ENCODE peak calls at places on chromosomes 6 and 20, in seven cellular contexts. W is lung microvascular endothelial cell; T is activated CD8-positive, alpha-beta memory T cell treated with anti-CD3 and anti-CD28 coated beads, Interleukin-2, amount 50 U/mL, for 48 hours; Q is lung; N is HS-5; J is stimulated activated CD4-positive, alpha-beta T cell treated with anti-CD3 and anti-CD28 coated beads, Interleukin-2, amount 100 ng/mL, for 24 hours; O is Right ventricle myocardium inferior. S is an unnamed sample.

GRCh38 chr20:63177785-63178444 is 38.0 kb downstream of the YTHDF1 start:
- DNase-seq in W (no peak), T (peak), Q (no peak), N (no peak), J (peak), O (no peak), S (no peak)

GRCh38 chr6:169310983-169311382 is 57.3 kb upstream of the THBS2 start:
- DNase-seq in W (no peak), T (no peak), Q (no peak), N (no peak), J (no peak), O (no peak), S (no peak)

GRCh38 chr6:9789201-9789600 is 625.7 kb downstream of the TFAP2A start:
- DNase-seq in W (no peak), T (no peak), Q (no peak), N (peak), J (no peak), O (no peak), S (no peak)

GRCh38 chr20:57484772-57485171 is 40.2 kb downstream of the CTCFL start:
- DNase-seq in W (no peak), T (peak), Q (no peak), N (no peak), J (no peak), O (no peak), S (no peak)

GRCh38 chr6:37265876-37266275 is 7.9 kb upstream of the TMEM217 start:
- DNase-seq in W (no peak), T (no peak), Q (no peak), N (no peak), J (no peak), O (no peak), S (no peak)

GRCh38 chr6:16227605-16228004 is 10.8 kb upstream of the GMPR start:
- DNase-seq in W (no peak), T (no peak), Q (no peak), N (no peak), J (no peak), O (no peak), S (no peak)

GRCh38 chr6:69421270-69421669 is 375.5 kb downstream of the LMBRD1 start:
- DNase-seq in W (no peak), T (no peak), Q (no peak), N (no peak), J (no peak), O (no peak), S (no peak)

GRCh38 chr6:33613146-33613793 is 7.9 kb upstream of the ITPR3 start:
- DNase-seq in W (no peak), T (no peak), Q (no peak), N (no peak), J (no peak), O (no peak), S (no peak)

GRCh38 chr6:15378864-15379263 is 133.0 kb downstream of the JARID2 start:
- DNase-seq in W (no peak), T (no peak), Q (no peak), N (no peak), J (no peak), O (no peak), S (no peak)

GRCh38 chr6:135025775-135026174 is 28.8 kb downstream of the HBS1L start:
- DNase-seq in W (no peak), T (no peak), Q (no peak), N (no peak), J (no peak), O (no peak), S (no peak)

GRCh38 chr6:82953871-82954270 is 111.8 kb downstream of the UBE3D start:
- DNase-seq in W (no peak), T (no peak), Q (no peak), N (no peak), J (no peak), O (no peak), S (no peak)

GRCh38 chr6:166996406-166996805 is 2.8 kb upstream of the CEP43 start:
- DNase-seq in W (no peak), T (no peak), Q (no peak), N (no peak), J (no peak), O (no peak), S (no peak)

GRCh38 chr6:2784061-2784460 is 18.9 kb downstream of the WRNIP1 start:
- DNase-seq in W (peak), T (no peak), Q (no peak), N (no peak), J (no peak), O (no peak), S (no peak)

GRCh38 chr6:136437246-136437645 is 113.0 kb downstream of the MAP7 start:
- DNase-seq in W (no peak), T (no peak), Q (no peak), N (no peak), J (no peak), O (no peak), S (no peak)

GRCh38 chr6:88815491-88815890 is 147.9 kb downstream of the RNGTT start:
- DNase-seq in W (peak), T (no peak), Q (no peak), N (no peak), J (no peak), O (no peak), S (no peak)

GRCh38 chr6:158766621-158767435 is 52.3 kb downstream of the EZR start:
- DNase-seq in W (no peak), T (no peak), Q (no peak), N (no peak), J (no peak), O (no peak), S (no peak)

GRCh38 chr6:71043902-71044301 is 87.0 kb upstream of the B3GAT2 start:
- DNase-seq in W (no peak), T (no peak), Q (no peak), N (no peak), J (no peak), O (no peak), S (no peak)

GRCh38 chr20:37511605-37512275 is 9.3 kb upstream of the NNAT start:
- DNase-seq in W (no peak), T (no peak), Q (no peak), N (peak), J (no peak), O (no peak), S (no peak)

GRCh38 chr20:45339084-45339483 is 9.1 kb downstream of the SDC4 start:
- DNase-seq in W (no peak), T (no peak), Q (no peak), N (no peak), J (no peak), O (no peak), S (no peak)

GRCh38 chr20:2984028-2984501 is 59.4 kb upstream of the GNRH2 start:
- DNase-seq in W (no peak), T (no peak), Q (no peak), N (no peak), J (no peak), O (no peak), S (no peak)

GRCh38 chr20:2380601-2381000 is at the start of gene TGM6:
- DNase-seq in W (no peak), T (no peak), Q (no peak), N (no peak), J (no peak), O (no peak), S (no peak)

GRCh38 chr6:52571099-52571755 is 5.6 kb downstream of the TRAM2 start:
- DNase-seq in W (no peak), T (no peak), Q (no peak), N (no peak), J (no peak), O (no peak), S (no peak)

GRCh38 chr6:3455121-3455489 is 1.7 kb downstream of the SLC22A23 start:
- DNase-seq in W (peak), T (peak), Q (no peak), N (no peak), J (peak), O (no peak), S (peak)

GRCh38 chr6:160667854-160668481 is 3.9 kb upstream of the LPA start:
- DNase-seq in W (peak), T (peak), Q (no peak), N (no peak), J (peak), O (no peak), S (no peak)

GRCh38 chr20:63232235-63233060 is 3.3 kb upstream of the BIRC7 start:
- DNase-seq in W (no peak), T (no peak), Q (no peak), N (peak), J (no peak), O (no peak), S (no peak)

GRCh38 chr6:3208096-3208774 is 19.2 kb downstream of the TUBB2B start:
- DNase-seq in W (no peak), T (no peak), Q (no peak), N (peak), J (no peak), O (no peak), S (no peak)

GRCh38 chr6:157981132-157981394 is 600 bp upstream of the SYNJ2 start:
- DNase-seq in W (no peak), T (no peak), Q (no peak), N (no peak), J (peak), O (no peak), S (no peak)

GRCh38 chr6:89197141-89197540 is 20.0 kb downstream of the GABRR1 start:
- DNase-seq in W (no peak), T (no peak), Q (no peak), N (no peak), J (no peak), O (no peak), S (no peak)

GRCh38 chr20:37334450-37334849 is 11.5 kb upstream of the SRC start:
- DNase-seq in W (no peak), T (no peak), Q (no peak), N (no peak), J (no peak), O (no peak), S (no peak)

GRCh38 chr6:26025047-26025893 is 62.0 kb upstream of the HFE start:
- DNase-seq in W (peak), T (no peak), Q (no peak), N (peak), J (no peak), O (no peak), S (no peak)

GRCh38 chr20:38825901-38826625 is 20.6 kb downstream of the PPP1R16B start:
- DNase-seq in W (no peak), T (peak), Q (no peak), N (peak), J (no peak), O (no peak), S (no peak)

GRCh38 chr20:51258582-51259175 is 235.8 kb upstream of the KCNG1 start:
- DNase-seq in W (no peak), T (no peak), Q (no peak), N (peak), J (no peak), O (no peak), S (no peak)

GRCh38 chr6:4776967-4777925 is 1.0 kb downstream of the CDYL start:
- DNase-seq in W (peak), T (peak), Q (no peak), N (no peak), J (peak), O (peak), S (no peak)

GRCh38 chr6:5398530-5398929 is 137.2 kb downstream of the FARS2 start:
- DNase-seq in W (peak), T (no peak), Q (no peak), N (peak), J (peak), O (no peak), S (no peak)

GRCh38 chr20:62186887-62187866 is 4.3 kb downstream of the MTG2 start:
- DNase-seq in W (peak), T (no peak), Q (no peak), N (peak), J (no peak), O (peak), S (no peak)

S was measured in T-cell.